ENCODE peak calls at places on chromosome 2, in four cellular contexts. M is mucosa of descending colon; J is stimulated activated CD4-positive, alpha-beta T cell treated with anti-CD3 and anti-CD28 coated beads, TNF-alpha, amount 100 ng/mL, for 48 hours; E is LoVo. F is an unnamed sample.

GRCh38 chr2:241762321-241762932 is 14.2 kb upstream of the GAL3ST2 start:
- DNase-seq in E (no peak), M (no peak), J (no peak), F (no peak)

GRCh38 chr2:232372231-232373208 is 6.0 kb upstream of the ALPP start:
- DNase-seq in J (no peak), E (no peak), M (no peak), F (no peak)

GRCh38 chr2:216777637-216778273 is 82.1 kb downstream of the TNP1 start:
- DNase-seq in E (peak), M (no peak), J (peak), F (peak)

GRCh38 chr2:204487447-204488229 is 57.6 kb upstream of the PARD3B start:
- DNase-seq in E (no peak), J (no peak), M (no peak), F (no peak)

GRCh38 chr2:3606028-3606369 is 11.1 kb downstream of the COLEC11 start:
- DNase-seq in J (no peak), M (no peak), E (no peak), F (no peak)

GRCh38 chr2:167140767-167141166 is 252.5 kb downstream of the XIRP2 start:
- DNase-seq in J (no peak), M (no peak), E (no peak), F (no peak)

GRCh38 chr2:196170202-196170680 is 1.1 kb downstream of the STK17B start:
- DNase-seq in E (peak), M (no peak), J (no peak), F (peak)

GRCh38 chr2:150575861-150576260 is 88.4 kb upstream of the RND3 start:
- DNase-seq in M (no peak), J (no peak), E (no peak), F (no peak)

GRCh38 chr2:224927671-224928173 is 114.5 kb downstream of the DOCK10 start:
- DNase-seq in J (peak), M (peak), E (no peak), F (no peak)

GRCh38 chr2:238974061-238974460 is 126.2 kb downstream of the TWIST2 start:
- DNase-seq in M (no peak), E (no peak), J (no peak), F (no peak)

GRCh38 chr2:129253461-129253812 is 726.0 kb upstream of the RAB6C start:
- DNase-seq in J (no peak), E (peak), M (no peak), F (peak)

GRCh38 chr2:168851674-168852320 is 38.4 kb downstream of the SPC25 start:
- DNase-seq in E (peak), J (no peak), M (no peak), F (no peak)

GRCh38 chr2:180656455-180656847 is 324.0 kb upstream of the UBE2E3 start:
- DNase-seq in M (no peak), J (no peak), E (peak), F (no peak)

F was measured in NAMALWA.